ENCODE peak calls at places on chromosomes 11 and 22, in five cellular contexts. M is GM23248, Z is IMR-90, R is mammary epithelial cell, T is neuronal stem cell. Y is an unnamed sample.
A peak's percentile ranks its signal among the peaks of the same experiment; 100 is the strongest.

GRCh38 chr11:2587132-2587930 is 112.5 kb downstream of the KCNQ1OT1 start:
- DNase-seq in M (no peak), Z (no peak), R (no peak), T (no peak), Y (no peak)

GRCh38 chr11:134312223-134312622 is 19.6 kb upstream of the GLB1L2 start:
- DNase-seq in M (no peak), Z (no peak), R (no peak), T (no peak), Y (no peak)

GRCh38 chr11:112085822-112086421 is 634 bp downstream of the TIMM8B start:
- DNase-seq in M (peak; percentile 69), Z (peak; percentile 17), R (peak; percentile 33), T (no peak), Y (no peak)

GRCh38 chr11:61072316-61073109 is 29.8 kb upstream of the CD5 start:
- DNase-seq in M (no peak), Z (no peak), R (no peak), T (no peak), Y (no peak)

GRCh38 chr11:1181858-1182535 is 24.2 kb downstream of the MUC5AC start:
- DNase-seq in M (no peak), Z (no peak), R (no peak), T (no peak), Y (no peak)

GRCh38 chr11:110712643-110713468 is 619 bp upstream of the ARHGAP20 start:
- DNase-seq in M (peak; percentile 64), Z (peak; percentile 52), R (peak; percentile 14), T (peak; percentile 47), Y (no peak)

GRCh38 chr22:37329239-37330140 is 47.2 kb downstream of the CYTH4 start:
- DNase-seq in M (peak; percentile 38), Z (peak; percentile 31), R (peak; percentile 80), T (no peak), Y (no peak)

GRCh38 chr11:876550-876949 is 33.9 kb downstream of the TSPAN4 start:
- DNase-seq in M (peak; percentile 44), Z (peak; percentile 6), R (no peak), T (no peak), Y (no peak)

GRCh38 chr22:19051381-19051780 is 70.8 kb downstream of the DGCR2 start:
- DNase-seq in M (no peak), Z (no peak), R (no peak), T (no peak), Y (no peak)

GRCh38 chr22:49521787-49522224 is 305.9 kb downstream of the BRD1 start:
- DNase-seq in M (no peak), Z (no peak), R (no peak), T (no peak), Y (no peak)

GRCh38 chr11:36309779-36310178 is 13.7 kb downstream of the PRR5L start:
- DNase-seq in M (no peak), Z (peak; percentile 10), R (no peak), T (no peak), Y (no peak)

GRCh38 chr11:127632971-127633680 is 632.6 kb upstream of the KIRREL3 start:
- DNase-seq in M (peak; percentile 40), Z (no peak), R (no peak), T (no peak), Y (peak; percentile 38)

GRCh38 chr22:35258144-35258988 is 1.1 kb downstream of the HMGXB4 start:
- DNase-seq in M (peak; percentile 48), Z (peak; percentile 11), R (peak; percentile 21), T (peak; percentile 49), Y (no peak)

GRCh38 chr11:132941024-132941646 is 591.2 kb downstream of the OPCML start:
- DNase-seq in M (peak; percentile 63), Z (peak; percentile 43), R (peak; percentile 14), T (peak; percentile 23), Y (no peak)

GRCh38 chr11:59076876-59077571 is 9.1 kb upstream of the GLYATL1B start:
- DNase-seq in M (no peak), Z (no peak), R (no peak), T (no peak), Y (no peak)

GRCh38 chr11:122796128-122796717 is 42.1 kb upstream of the CRTAM start:
- DNase-seq in M (peak; percentile 60), Z (peak; percentile 36), R (no peak), T (peak; percentile 29), Y (no peak)

GRCh38 chr11:60938500-60938899 is 13.5 kb downstream of the SLC15A3 start:
- DNase-seq in M (no peak), Z (no peak), R (no peak), T (no peak), Y (no peak)

GRCh38 chr11:5713695-5714094 is 22.6 kb upstream of the OR56B1 start:
- DNase-seq in M (no peak), Z (no peak), R (no peak), T (no peak), Y (no peak)

GRCh38 chr11:116079580-116079979 is 575.4 kb upstream of the CADM1 start:
- DNase-seq in M (no peak), Z (no peak), R (no peak), T (no peak), Y (no peak)

GRCh38 chr11:74185695-74186094 is 14.6 kb downstream of the PPME1 start:
- DNase-seq in M (peak; percentile 23), Z (peak; percentile 83), R (peak; percentile 13), T (no peak), Y (no peak)

GRCh38 chr11:125285844-125286243 is 121.3 kb downstream of the PKNOX2 start:
- DNase-seq in M (no peak), Z (no peak), R (no peak), T (no peak), Y (no peak)

GRCh38 chr11:124760205-124760652 is 1.9 kb downstream of the ESAM start:
- DNase-seq in M (no peak), Z (no peak), R (no peak), T (no peak), Y (no peak)

GRCh38 chr11:67278135-67278938 is 10.8 kb upstream of the ANKRD13D start:
- DNase-seq in M (no peak), Z (no peak), R (no peak), T (no peak), Y (no peak)

GRCh38 chr11:67275606-67276409 is 9.5 kb downstream of the GRK2 start:
- DNase-seq in M (no peak), Z (no peak), R (no peak), T (no peak), Y (no peak)

GRCh38 chr11:67274768-67275605 is 8.7 kb downstream of the GRK2 start:
- DNase-seq in M (no peak), Z (no peak), R (no peak), T (no peak), Y (no peak)

GRCh38 chr11:67277231-67277961 is 11.1 kb downstream of the GRK2 start:
- DNase-seq in M (peak; percentile 88), Z (peak; percentile 64), R (peak; percentile 47), T (no peak), Y (no peak)

GRCh38 chr11:67276821-67277230 is 10.6 kb downstream of the GRK2 start:
- DNase-seq in M (peak; percentile 84), Z (peak; percentile 45), R (no peak), T (no peak), Y (no peak)
- H3K4me3 ChIP-seq in M (peak overlapping the region; percentile 75), Z (no peak overlapping the region), R (no peak overlapping the region), T (no peak overlapping the region), Y (no peak overlapping the region)

GRCh38 chr22:23837496-23837859 is 1.3 kb downstream of the DERL3 start:
- DNase-seq in M (no peak), Z (no peak), R (no peak), T (no peak), Y (no peak)
- H3K9ac ChIP-seq in M (no peak overlapping the region), Z (no peak overlapping the region), R (no peak overlapping the region), T (no peak overlapping the region), Y (no peak overlapping the region)

DNA sequence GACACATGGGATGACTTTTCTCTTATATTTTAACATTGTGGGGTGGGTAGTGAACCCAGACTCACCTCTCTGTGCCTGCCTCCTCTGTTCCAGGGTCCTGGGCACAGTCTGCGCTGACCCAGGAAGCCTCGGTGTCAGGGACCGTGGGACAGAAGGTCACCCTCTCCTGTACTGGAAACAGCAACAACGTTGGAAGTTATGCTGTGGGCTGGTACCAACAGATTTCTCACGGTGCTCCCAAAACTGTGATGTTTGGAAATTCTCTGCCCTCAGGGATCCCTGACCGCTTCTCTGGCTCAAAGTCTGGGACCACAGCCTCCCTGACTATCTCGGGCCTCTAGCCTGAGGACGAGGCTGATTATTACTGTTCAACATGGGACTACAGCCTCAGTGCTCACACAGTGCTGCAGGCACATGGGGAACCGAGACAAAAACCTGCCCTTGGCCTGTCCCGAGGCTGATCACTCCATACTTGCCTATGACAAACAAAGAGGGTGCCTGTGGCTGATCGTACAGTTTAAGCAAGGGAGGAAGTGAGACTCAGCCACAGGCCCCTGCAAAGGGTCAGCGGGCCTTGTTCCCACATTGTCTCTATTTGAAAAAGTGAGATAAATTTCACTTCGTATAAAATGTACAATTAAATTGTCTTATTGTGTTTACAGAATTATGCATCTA is 43.7 kb upstream of the TOP3B start:
- DNase-seq in M (no peak), Z (no peak), R (no peak), T (no peak), Y (no peak)
- H3K4me3 ChIP-seq in M (no peak overlapping the region), Z (no peak overlapping the region), R (no peak overlapping the region), T (no peak overlapping the region), Y (no peak overlapping the region)

GRCh38 chr11:47260366-47260765 is 2.6 kb downstream of the NR1H3 start:
- DNase-seq in M (no peak), Z (no peak), R (no peak), T (no peak), Y (no peak)
- H3K9ac ChIP-seq in M (no peak overlapping the region), Z (no peak overlapping the region), R (no peak overlapping the region), T (no peak overlapping the region), Y (no peak overlapping the region)

Y was measured in NT2/D1.